ENCODE peak calls at places on chromosomes 5 and 9, in seven cellular contexts. R, D, V, Q, N, A and T are unnamed samples.

GRCh38 chr5:149130121-149130931 is 11.0 kb upstream of the ABLIM3 start:
- DNase-seq in R (no peak), D (no peak), V (no peak), Q (no peak), N (no peak), A (peak), T (no peak)

GRCh38 chr9:35518212-35518917 is 28.5 kb downstream of the RUSC2 start:
- DNase-seq in R (no peak), D (no peak), V (no peak), Q (no peak), N (no peak), A (peak), T (peak)

GRCh38 chr9:15741015-15741414 is 188.2 kb downstream of the CCDC171 start:
- DNase-seq in R (no peak), D (no peak), V (no peak), Q (no peak), N (no peak), A (no peak), T (no peak)

GRCh38 chr5:90301248-90301647 is 108.3 kb downstream of the CETN3 start:
- DNase-seq in R (no peak), D (no peak), V (no peak), Q (no peak), N (no peak), A (no peak), T (no peak)

GRCh38 chr5:68849103-68849502 is 244.7 kb upstream of the SLC30A5 start:
- DNase-seq in R (no peak), D (no peak), V (no peak), Q (no peak), N (no peak), A (no peak), T (no peak)

GRCh38 chr5:92222449-92222848 is 839.3 kb upstream of the ARRDC3 start:
- DNase-seq in R (no peak), D (no peak), V (no peak), Q (no peak), N (no peak), A (peak), T (no peak)

GRCh38 chr5:109479260-109479860 is 69.6 kb upstream of the PJA2 start:
- DNase-seq in R (no peak), D (no peak), V (peak), Q (no peak), N (no peak), A (peak), T (no peak)

GRCh38 chr9:23698161-23698560 is 127.9 kb downstream of the ELAVL2 start:
- DNase-seq in R (no peak), D (no peak), V (no peak), Q (no peak), N (no peak), A (no peak), T (no peak)

GRCh38 chr5:39080597-39081204 is 6.5 kb upstream of the RICTOR start:
- DNase-seq in R (no peak), D (no peak), V (peak), Q (no peak), N (no peak), A (peak), T (peak)

GRCh38 chr5:100505984-100506670 is 29.0 kb upstream of the FAM174A start:
- DNase-seq in R (no peak), D (no peak), V (no peak), Q (no peak), N (no peak), A (peak), T (no peak)

GRCh38 chr9:132031869-132032583 is 47.6 kb downstream of the MED27 start:
- DNase-seq in R (no peak), D (no peak), V (peak), Q (no peak), N (no peak), A (no peak), T (no peak)

GRCh38 chr5:151740336-151740942 is 18.0 kb downstream of the ATOX1 start:
- DNase-seq in R (peak), D (peak), V (peak), Q (peak), N (no peak), A (peak), T (peak)

GRCh38 chr5:124402144-124402581 is 344.3 kb downstream of the ZNF608 start:
- DNase-seq in R (no peak), D (no peak), V (no peak), Q (no peak), N (no peak), A (peak), T (no peak)

GRCh38 chr5:141650851-141651727 is at the start of gene FCHSD1:
- DNase-seq in R (peak), D (peak), V (peak), Q (peak), N (peak), A (peak), T (peak)

GRCh38 chr9:113626735-113627495 is 163.4 kb downstream of the RGS3 start:
- DNase-seq in R (peak), D (peak), V (no peak), Q (no peak), N (no peak), A (no peak), T (no peak)

GRCh38 chr9:128254855-128255759 is 20.7 kb downstream of the GOLGA2 start:
- DNase-seq in R (peak), D (no peak), V (peak), Q (peak), N (peak), A (peak), T (peak)

GRCh38 chr9:20340161-20340861 is 282.0 kb downstream of the MLLT3 start:
- DNase-seq in R (no peak), D (no peak), V (no peak), Q (no peak), N (no peak), A (no peak), T (peak)